ENCODE peak calls at places on chromosomes 3 and 15, in eight cellular contexts. V is HepG2, F is small intestine, M is psoas muscle, H is OCI-LY7, X is RWPE1, S is A549, Y is mammary epithelial cell. G is an unnamed sample.

GRCh38 chr15:30783019-30783418 is 120.7 kb upstream of the FAN1 start:
- DNase-seq in V (no peak), M (no peak), Y (no peak), H (no peak), S (no peak), F (no peak), X (no peak), G (no peak)

GRCh38 chr3:98954806-98955205 is 53.3 kb upstream of the DCBLD2 start:
- DNase-seq in H (no peak), M (no peak), S (no peak), Y (peak), V (no peak), X (peak), F (no peak), G (no peak)

GRCh38 chr3:179666436-179667035 is 13.7 kb downstream of the USP13 start:
- DNase-seq in M (peak), X (no peak), F (no peak), S (no peak), Y (no peak), H (no peak), V (no peak), G (no peak)

GRCh38 chr15:70358871-70359647 is 261.3 kb upstream of the TLE3 start:
- DNase-seq in H (no peak), M (no peak), X (no peak), F (no peak), Y (no peak), S (no peak), V (no peak), G (no peak)

GRCh38 chr3:129315386-129315991 is 36.8 kb downstream of the HMCES start:
- DNase-seq in H (peak), S (no peak), V (no peak), X (no peak), F (peak), M (peak), Y (peak), G (peak)

GRCh38 chr3:189049458-189050231 is 122.1 kb upstream of the TPRG1 start:
- DNase-seq in V (no peak), F (peak), M (no peak), Y (no peak), X (no peak), H (peak), S (no peak), G (no peak)

GRCh38 chr15:57849332-57849731 is 142.8 kb downstream of the POLR2M start:
- DNase-seq in V (no peak), Y (peak), S (no peak), M (no peak), F (no peak), X (no peak), H (no peak), G (no peak)

GRCh38 chr3:152296990-152297389 is 28.3 kb downstream of the MBNL1 start:
- DNase-seq in F (no peak), V (no peak), M (no peak), X (no peak), Y (no peak), H (no peak), S (no peak), G (no peak)

GRCh38 chr3:100864471-100865268 is 128.6 kb downstream of the ABI3BP start:
- DNase-seq in X (no peak), F (no peak), V (no peak), H (no peak), S (no peak), M (no peak), Y (no peak), G (no peak)

GRCh38 chr3:31762888-31763351 is 218.1 kb downstream of the OSBPL10 start:
- DNase-seq in M (no peak), F (no peak), S (no peak), V (no peak), H (no peak), X (no peak), Y (no peak), G (no peak)

GRCh38 chr3:12438318-12438717 is 46.0 kb upstream of the TSEN2 start:
- DNase-seq in M (no peak), Y (no peak), V (no peak), X (no peak), F (no peak), S (no peak), H (no peak), G (no peak)

DNA sequence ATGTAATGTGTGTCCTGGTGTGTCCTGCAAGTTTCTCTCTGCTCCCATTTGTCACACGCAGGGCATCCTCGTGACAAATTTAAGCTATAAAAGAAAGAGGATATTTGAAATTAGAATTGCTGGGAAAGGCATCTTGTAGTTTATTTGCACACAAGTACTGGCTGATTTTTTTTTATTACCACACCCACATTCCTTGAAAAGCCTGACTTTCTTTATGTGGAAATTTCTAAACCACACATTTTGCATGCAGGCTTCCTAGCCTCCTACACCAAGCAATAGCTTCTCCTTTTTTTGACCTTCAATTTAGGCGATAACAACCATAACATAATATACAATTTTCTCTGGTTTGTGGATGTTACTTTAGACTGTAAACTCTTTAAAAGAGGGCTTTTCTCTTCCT is 126.1 kb downstream of the SERPINI1 start:
- DNase-seq in M (no peak), V (no peak), S (no peak), F (no peak), H (no peak), X (no peak), Y (no peak), G (no peak)
- H3K27ac ChIP-seq in M (no peak), V (no peak), S (peak), F (no peak), H (no peak), X (no peak), Y (no peak), G (no peak)

GRCh38 chr3:42194943-42195510 is 71.0 kb downstream of the CCK start:
- DNase-seq in H (no peak), M (no peak), V (no peak), F (no peak), X (no peak), S (no peak), Y (no peak), G (no peak)

GRCh38 chr3:42192334-42193200 is 73.4 kb downstream of the CCK start:
- DNase-seq in S (no peak), H (peak), M (no peak), Y (no peak), X (no peak), V (no peak), F (no peak), G (no peak)

GRCh38 chr3:42191443-42191747 is 74.6 kb downstream of the CCK start:
- DNase-seq in H (peak), S (no peak), V (no peak), F (no peak), Y (no peak), X (no peak), M (no peak), G (no peak)

GRCh38 chr3:42198709-42199108 is 67.3 kb downstream of the CCK start:
- DNase-seq in M (no peak), V (no peak), F (no peak), H (no peak), X (no peak), S (no peak), Y (no peak), G (no peak)

GRCh38 chr3:42195879-42196330 is 70.1 kb downstream of the CCK start:
- DNase-seq in H (peak), Y (no peak), X (no peak), F (no peak), S (no peak), V (no peak), M (no peak), G (no peak)
- H3K27ac ChIP-seq in H (peak), Y (no peak), X (peak), F (no peak), S (no peak), V (no peak), M (peak), G (no peak)

GRCh38 chr15:89801471-89802205 is 13.0 kb downstream of the ANPEP start:
- DNase-seq in Y (no peak), X (no peak), H (no peak), M (no peak), V (no peak), F (no peak), S (no peak), G (peak)
- H3K27ac ChIP-seq in Y (no peak), X (no peak), H (no peak), M (no peak), V (no peak), F (peak), S (no peak), G (no peak)

GRCh38 chr15:80587816-80588456 is 107.2 kb upstream of the ABHD17C start:
- DNase-seq in M (no peak), F (no peak), Y (peak), S (no peak), X (no peak), V (no peak), H (no peak), G (no peak)
- H3K27ac ChIP-seq in M (no peak), F (no peak), Y (peak), S (peak), X (peak), V (no peak), H (no peak), G (no peak)

GRCh38 chr3:108342829-108343478 is 46.6 kb downstream of the HHLA2 start:
- DNase-seq in S (no peak), M (no peak), X (no peak), H (no peak), Y (peak), V (no peak), F (no peak), G (no peak)
- H3K27ac ChIP-seq in S (no peak), M (no peak), X (no peak), H (no peak), Y (no peak), V (no peak), F (no peak), G (no peak)

DNA sequence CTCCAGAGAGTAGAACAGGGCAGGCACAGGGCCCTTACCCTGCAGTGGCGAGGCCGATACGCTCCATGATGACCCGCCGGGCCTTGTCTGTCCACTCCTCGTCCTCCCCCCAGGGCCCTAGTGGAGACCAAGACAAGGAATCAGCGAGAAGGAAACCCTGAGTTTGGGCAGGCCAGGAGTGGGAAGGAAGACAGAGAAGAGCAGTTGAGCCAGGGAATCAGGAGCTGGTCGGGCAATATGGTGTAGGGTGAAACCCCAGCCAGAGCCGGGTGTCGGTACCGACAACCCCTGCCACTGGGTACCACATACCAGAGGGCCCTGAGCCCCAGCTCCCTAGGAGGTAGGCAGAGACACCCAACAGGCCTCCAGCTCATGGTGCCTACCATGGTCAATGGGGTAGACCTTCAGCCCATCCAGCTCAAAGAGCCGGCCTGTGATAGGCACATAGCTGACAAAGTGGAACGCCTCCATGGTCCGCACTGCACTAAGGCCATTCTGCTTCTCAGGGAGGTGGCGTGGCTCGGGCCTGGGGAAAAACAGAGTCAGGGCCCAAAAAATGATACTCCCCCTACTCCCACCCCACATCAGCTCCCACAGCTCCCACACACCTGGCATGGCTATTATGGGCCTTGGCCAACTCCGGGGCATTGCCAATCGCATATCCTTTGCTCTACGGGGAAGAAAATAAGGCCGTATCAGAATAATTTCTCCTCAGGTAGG is 38.0 kb downstream of the SEMA3G start:
- DNase-seq in S (no peak), F (no peak), M (no peak), X (no peak), V (no peak), H (no peak), Y (no peak), G (peak)
- H3K27ac ChIP-seq in S (no peak), F (no peak), M (no peak), X (peak), V (no peak), H (no peak), Y (peak), G (no peak)

GRCh38 chr3:141056716-141057115 is 5.6 kb downstream of the SPSB4 start:
- DNase-seq in S (no peak), H (no peak), F (no peak), V (no peak), M (no peak), X (no peak), Y (no peak), G (no peak)
- H3K27ac ChIP-seq in S (no peak), H (no peak), F (no peak), V (no peak), M (no peak), X (no peak), Y (no peak), G (no peak)

G was measured in Peyer's patch.